ENCODE peak calls at places on chromosomes 1 and 21, in eight cellular contexts. W is bronchial epithelial cell, H is fibroblast of lung, Z is glutamatergic neuron, J is head of caudate nucleus, R is kidney, U is hippocampal formation, Y is RPMI8226. N is an unnamed sample.

GRCh38 chr21:41825216-41825615 is 53.9 kb downstream of the PRDM15 start:
- DNase-seq in Y (no peak), H (no peak), R (no peak), J (no peak), U (no peak), Z (no peak), W (no peak), N (no peak)

GRCh38 chr1:24301395-24302175 is 17.6 kb upstream of the GRHL3 start:
- DNase-seq in Y (no peak), Z (no peak), R (no peak), J (no peak), U (no peak), H (peak), W (peak), N (peak)

GRCh38 chr1:227314014-227314848 is 4.1 kb downstream of the CDC42BPA start:
- DNase-seq in J (no peak), H (no peak), W (no peak), Z (no peak), U (no peak), Y (no peak), R (no peak), N (no peak)

GRCh38 chr1:23999156-23999671 is 19.1 kb upstream of the SRSF10 start:
- DNase-seq in W (no peak), U (no peak), Z (no peak), R (no peak), H (no peak), Y (no peak), J (no peak), N (no peak)

GRCh38 chr1:203934027-203934426 is 72.6 kb downstream of the SNRPE start:
- DNase-seq in R (no peak), Y (no peak), W (peak), H (no peak), U (no peak), J (no peak), Z (no peak), N (no peak)

GRCh38 chr1:154198756-154199562 is 7.1 kb upstream of the TPM3 start:
- DNase-seq in Y (peak), J (no peak), R (no peak), W (peak), H (peak), Z (peak), U (no peak), N (no peak)

GRCh38 chr1:20871419-20871818 is 84.3 kb upstream of the HP1BP3 start:
- DNase-seq in U (no peak), Y (no peak), Z (no peak), R (no peak), W (no peak), J (no peak), H (no peak), N (no peak)

GRCh38 chr1:86195281-86195680 is 38.7 kb upstream of the COL24A1 start:
- DNase-seq in U (no peak), J (no peak), H (no peak), Z (peak), R (no peak), W (no peak), Y (no peak), N (no peak)

GRCh38 chr1:238252033-238252802 is 361.5 kb upstream of the ZP4 start:
- DNase-seq in J (peak), Y (peak), W (peak), R (no peak), Z (peak), H (peak), U (peak), N (peak)

GRCh38 chr1:182990413-182991144 is 32.6 kb upstream of the LAMC1 start:
- DNase-seq in W (peak), Z (no peak), H (peak), J (no peak), Y (no peak), U (no peak), R (no peak), N (no peak)

GRCh38 chr21:17461014-17461413 is 51.8 kb upstream of the CXADR start:
- DNase-seq in J (no peak), R (no peak), Y (no peak), U (peak), H (peak), W (peak), Z (no peak), N (no peak)

GRCh38 chr21:27246741-27247140 is 279.9 kb upstream of the ADAMTS5 start:
- DNase-seq in Y (no peak), H (peak), J (no peak), W (peak), U (no peak), R (no peak), Z (no peak), N (no peak)

GRCh38 chr1:200869753-200870391 is 2.9 kb upstream of the GPR25 start:
- DNase-seq in Y (no peak), J (no peak), W (no peak), Z (no peak), H (no peak), U (no peak), R (no peak), N (no peak)

GRCh38 chr1:203448521-203449061 is 27.0 kb upstream of the PRELP start:
- DNase-seq in U (no peak), R (peak), H (no peak), Y (no peak), W (no peak), J (no peak), Z (peak), N (peak)

GRCh38 chr1:223704921-223705878 is 7.1 kb upstream of the CAPN2 start:
- DNase-seq in U (no peak), Z (no peak), Y (no peak), R (no peak), J (no peak), W (no peak), H (peak), N (peak)

GRCh38 chr1:3481836-3482589 is 27.5 kb downstream of the ARHGEF16 start:
- DNase-seq in U (no peak), R (peak), W (peak), J (no peak), Z (no peak), H (no peak), Y (peak), N (peak)

GRCh38 chr1:37621326-37621870 is 13.3 kb downstream of the RSPO1 start:
- DNase-seq in J (no peak), Y (no peak), W (no peak), Z (no peak), U (no peak), H (no peak), R (no peak), N (no peak)

GRCh38 chr1:229710746-229711145 is 84.7 kb downstream of the URB2 start:
- DNase-seq in W (no peak), Z (no peak), U (no peak), H (no peak), J (no peak), R (no peak), Y (no peak), N (no peak)

GRCh38 chr1:78884685-78885452 is 121.7 kb downstream of the ADGRL4 start:
- DNase-seq in R (no peak), J (no peak), Y (no peak), W (no peak), H (peak), Z (no peak), U (no peak), N (no peak)

GRCh38 chr1:187396929-187397796 is 568.4 kb downstream of the PLA2G4A start:
- DNase-seq in U (no peak), R (no peak), W (no peak), Y (no peak), Z (peak), J (no peak), H (no peak), N (no peak)

GRCh38 chr1:169163059-169163458 is 56.6 kb downstream of the ATP1B1 start:
- DNase-seq in Z (no peak), H (no peak), W (peak), J (no peak), R (no peak), U (no peak), Y (no peak), N (no peak)

GRCh38 chr1:1917995-1918900 is 831 bp downstream of the TMEM52 start:
- DNase-seq in Z (peak), R (peak), Y (no peak), U (no peak), W (no peak), J (no peak), H (no peak), N (no peak)

GRCh38 chr1:155715777-155716176 is 26.9 kb downstream of the DAP3 start:
- DNase-seq in Z (no peak), J (no peak), H (no peak), Y (no peak), R (no peak), W (no peak), U (no peak), N (no peak)

GRCh38 chr1:46171351-46171750 is 3.5 kb upstream of the TSPAN1 start:
- DNase-seq in R (peak), Y (no peak), H (no peak), Z (no peak), W (no peak), J (no peak), U (no peak), N (no peak)

GRCh38 chr1:182565537-182565936 is 23.5 kb downstream of the RNASEL start:
- DNase-seq in W (no peak), Z (no peak), J (no peak), R (no peak), Y (no peak), U (no peak), H (peak), N (no peak)

GRCh38 chr1:178025613-178026356 is 55.9 kb upstream of the SEC16B start:
- DNase-seq in R (no peak), Y (no peak), H (no peak), J (no peak), Z (no peak), W (no peak), U (no peak), N (no peak)

GRCh38 chr1:93874025-93874651 is 4.9 kb downstream of the DNTTIP2 start:
- DNase-seq in Z (no peak), Y (no peak), U (no peak), W (peak), R (no peak), H (peak), J (no peak), N (peak)

GRCh38 chr21:45575993-45576837 is 34.0 kb upstream of the SLC19A1 start:
- DNase-seq in J (peak), H (no peak), Y (no peak), W (no peak), R (peak), U (no peak), Z (no peak), N (no peak)

GRCh38 chr1:24897263-24898151 is 32.6 kb downstream of the RUNX3 start:
- DNase-seq in Y (no peak), W (no peak), Z (no peak), U (no peak), R (peak), J (peak), H (no peak), N (no peak)

GRCh38 chr1:84164156-84164555 is 20.1 kb downstream of the PRKACB start:
- DNase-seq in R (no peak), J (no peak), U (no peak), H (peak), Y (no peak), W (no peak), Z (no peak), N (no peak)

GRCh38 chr1:115648717-115649691 is 7.2 kb downstream of the VANGL1 start:
- DNase-seq in U (no peak), Z (no peak), R (no peak), Y (peak), J (no peak), H (no peak), W (peak), N (no peak)

GRCh38 chr1:156291226-156292061 is 4.0 kb downstream of the GLMP start:
- DNase-seq in W (peak), H (peak), U (peak), R (peak), Z (peak), J (peak), Y (no peak), N (no peak)

GRCh38 chr21:44989538-44989888 is 49.7 kb downstream of the SLX9 start:
- DNase-seq in R (peak), Y (peak), Z (peak), J (no peak), H (peak), W (no peak), U (no peak), N (peak)

GRCh38 chr1:17485280-17485679 is 45.8 kb upstream of the RCC2 start:
- DNase-seq in W (peak), J (no peak), U (no peak), Z (peak), R (no peak), Y (peak), H (peak), N (no peak)

GRCh38 chr21:26845066-26845749 is at the start of gene ADAMTS1:
- DNase-seq in W (peak), R (peak), U (peak), H (peak), J (peak), Z (peak), Y (peak), N (peak)

GRCh38 chr1:56146449-56146848 is 432.9 kb downstream of the PLPP3 start:
- DNase-seq in J (no peak), U (no peak), H (peak), Z (no peak), W (no peak), Y (no peak), R (no peak), N (no peak)

GRCh38 chr1:21635138-21635535 is 34.0 kb downstream of the RAP1GAP start:
- DNase-seq in R (no peak), Y (no peak), W (no peak), H (no peak), J (no peak), Z (no peak), U (no peak), N (no peak)

N was measured in NCI-H2171 treated with DMSO at 0.1 percent for 48 hours.